ENCODE peak calls at places on chromosome 21, in nine cellular contexts. W is H54; C is NCI-H1092; U is nephron progenitor cell; Q is stimulated activated CD4-positive, alpha-beta T cell treated with anti-CD3 and anti-CD28 coated beads, Interleukin-4, amount 100 ng/mL, for 1 hour; O is pancreas; J is epithelial cell of esophagus; S is fibroblast of the aortic adventitia; D is AG08395. I is an unnamed sample.

GRCh38 chr21:32312976-32313375 is 14.3 kb downstream of the MRAP start:
- DNase-seq in O (no peak), S (no peak), W (no peak), U (no peak), C (no peak), J (no peak), Q (no peak), D (no peak), I (no peak)

GRCh38 chr21:28396421-28396820 is 596.3 kb downstream of the LTN1 start:
- DNase-seq in U (no peak), D (no peak), Q (no peak), O (no peak), W (no peak), S (no peak), C (no peak), J (peak; percentile 60), I (no peak)

GRCh38 chr21:34147835-34148804 is 74.7 kb downstream of the MRPS6 start:
- DNase-seq in C (no peak), U (no peak), S (peak; percentile 45), D (peak; percentile 32), W (no peak), J (no peak), Q (no peak), O (no peak), I (no peak)

GRCh38 chr21:41370840-41371697 is 9.2 kb downstream of the MX2 start:
- DNase-seq in O (no peak), J (no peak), C (no peak), S (peak; percentile 4), Q (no peak), U (no peak), W (no peak), D (peak; percentile 43), I (no peak)

GRCh38 chr21:16304189-16304588 is 574.4 kb downstream of the USP25 start:
- DNase-seq in J (no peak), S (no peak), C (no peak), O (no peak), U (no peak), W (no peak), Q (no peak), D (no peak), I (no peak)

GRCh38 chr21:42146821-42147220 is 72.1 kb upstream of the ABCG1 start:
- DNase-seq in C (no peak), W (no peak), S (no peak), U (no peak), J (no peak), O (peak; percentile 11), D (no peak), Q (no peak), I (no peak)

GRCh38 chr21:17479606-17480005 is 33.2 kb upstream of the CXADR start:
- DNase-seq in Q (no peak), C (no peak), O (no peak), W (no peak), D (no peak), U (no peak), J (no peak), S (no peak), I (no peak)

GRCh38 chr21:31647650-31648049 is 11.8 kb upstream of the SOD1 start:
- DNase-seq in C (no peak), W (no peak), O (no peak), U (no peak), D (no peak), S (no peak), J (no peak), Q (no peak), I (no peak)